ENCODE peak calls at places on chromosomes 2 and 18, in seven cellular contexts. X is H9, Q is suprapubic skin, Y is heart right ventricle, M is tibial nerve, W is PC-9, U is esophagus squamous epithelium. E is an unnamed sample. For H3K4me1, the result is how much of the 10 kb centered on the place peaks cover.

GRCh38 chr2:118936286-118936685 is 5.7 kb upstream of the MARCO start:
- DNase-seq in M (no peak), Y (no peak), X (no peak), U (no peak), W (no peak), Q (no peak), E (no peak)

GRCh38 chr2:120520929-120521912 is 175.3 kb downstream of the INHBB start:
- DNase-seq in X (peak), Y (no peak), Q (no peak), U (no peak), W (peak), M (peak), E (no peak)

GRCh38 chr2:216562689-216563435 is 64.2 kb downstream of the RPL37A start:
- DNase-seq in X (peak), W (no peak), Y (no peak), U (no peak), Q (no peak), M (no peak), E (no peak)

GRCh38 chr2:120436885-120437603 is 91.1 kb downstream of the INHBB start:
- DNase-seq in Q (peak), U (no peak), M (no peak), X (peak), W (peak), Y (no peak), E (no peak)

GRCh38 chr18:23301971-23302370 is 151.1 kb upstream of the RIOK3 start:
- DNase-seq in X (no peak), W (no peak), Y (no peak), U (no peak), M (no peak), Q (no peak), E (no peak)

GRCh38 chr2:157185828-157186227 is 71.7 kb upstream of the GALNT5 start:
- DNase-seq in U (no peak), M (no peak), W (no peak), Q (no peak), Y (no peak), X (no peak), E (no peak)

GRCh38 chr2:127857494-127857818 is 499 bp downstream of the POLR2D start:
- DNase-seq in U (no peak), W (peak), Q (no peak), M (no peak), Y (no peak), X (no peak), E (no peak)

GRCh38 chr2:218883491-218884490 is 3.1 kb downstream of the WNT10A start:
- DNase-seq in Q (peak), U (no peak), M (no peak), Y (no peak), W (no peak), X (no peak), E (no peak)

GRCh38 chr18:23363865-23364570 is 89.1 kb upstream of the RIOK3 start:
- DNase-seq in U (no peak), Y (no peak), M (no peak), X (no peak), W (no peak), Q (no peak), E (no peak)

GRCh38 chr18:47235096-47235495 is 16.4 kb downstream of the SKOR2 start:
- DNase-seq in U (no peak), Y (no peak), X (no peak), M (no peak), W (no peak), Q (no peak), E (no peak)

GRCh38 chr2:100875516-100876230 is 55.7 kb downstream of the NPAS2 start:
- DNase-seq in M (no peak), Y (no peak), Q (no peak), X (no peak), W (no peak), U (no peak), E (no peak)

GRCh38 chr18:77668219-77668618 is 418.6 kb downstream of the GALR1 start:
- DNase-seq in M (no peak), X (no peak), Y (no peak), W (no peak), Q (no peak), U (no peak), E (no peak)

GRCh38 chr2:15899751-15900493 is 40.4 kb upstream of the MYCN start:
- DNase-seq in W (no peak), Q (no peak), U (no peak), M (no peak), X (no peak), Y (no peak), E (no peak)

GRCh38 chr2:144705328-144706245 is 185.7 kb upstream of the ZEB2 start:
- DNase-seq in Q (no peak), W (no peak), Y (no peak), X (no peak), U (no peak), M (no peak), E (no peak)

GRCh38 chr18:59079264-59079972 is 60.3 kb upstream of the SEC11C start:
- DNase-seq in Q (no peak), M (no peak), X (no peak), W (no peak), U (no peak), Y (no peak), E (no peak)

GRCh38 chr2:41908349-41908748 is 139.5 kb upstream of the PKDCC start:
- DNase-seq in W (no peak), U (no peak), M (no peak), Q (no peak), X (no peak), Y (no peak), E (no peak)

GRCh38 chr18:13137041-13137938 is 81.3 kb upstream of the LDLRAD4 start:
- DNase-seq in X (no peak), Y (peak), W (no peak), Q (no peak), M (no peak), U (no peak), E (no peak)

GRCh38 chr2:118089015-118089800 is 937 bp downstream of the INSIG2 start:
- DNase-seq in Q (no peak), W (peak), M (no peak), X (no peak), U (no peak), Y (no peak), E (no peak)

GRCh38 chr18:9400197-9400596 is 65.6 kb downstream of the TWSG1 start:
- DNase-seq in M (no peak), U (no peak), Q (no peak), W (no peak), Y (no peak), X (no peak), E (no peak)
- TF ChIP-seq CTCF in M (no peak), U (no peak), Q (no peak), W (no peak), Y (no peak), X (no peak), E (no peak)

DNA sequence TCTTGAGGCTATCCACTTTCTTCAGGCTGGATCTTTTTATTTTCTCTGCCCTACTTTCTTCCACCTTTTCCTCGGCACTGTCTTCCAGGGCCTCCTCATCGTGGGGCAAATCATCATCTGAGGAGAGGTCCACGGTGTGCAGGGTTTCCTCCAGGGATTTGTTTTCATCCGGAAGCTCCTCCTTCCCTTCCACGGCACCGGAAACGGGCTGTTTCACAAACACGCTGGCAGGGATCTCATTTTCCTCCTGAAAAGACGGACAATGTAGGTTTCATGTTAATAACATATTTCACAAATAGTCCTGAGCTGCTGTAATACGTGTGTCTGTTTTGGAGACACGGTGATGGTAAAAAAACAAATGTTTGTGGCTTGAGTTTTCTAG is 10.4 kb downstream of the CAVIN2 start:
- DNase-seq in M (no peak), W (no peak), U (no peak), Q (no peak), X (no peak), Y (no peak), E (no peak)
- H3K4me1 ChIP-seq in M (under half), W (under half), U (under half), Q (under half), X (under half), Y (half or more), E (under half)

GRCh38 chr2:33378551-33379220 is 97.8 kb upstream of the RASGRP3 start:
- DNase-seq in U (no peak), Q (no peak), X (no peak), Y (no peak), M (no peak), W (no peak), E (no peak)
- H3K27ac ChIP-seq in U (no peak), Q (no peak), X (no peak), Y (no peak), M (peak), W (no peak), E (no peak)

GRCh38 chr2:72214429-72215143 is 66.9 kb upstream of the CYP26B1 start:
- DNase-seq in X (no peak), Q (no peak), Y (no peak), M (no peak), U (no peak), W (peak), E (no peak)

GRCh38 chr2:72222829-72223564 is 75.3 kb upstream of the CYP26B1 start:
- DNase-seq in W (no peak), M (no peak), U (no peak), Q (no peak), Y (no peak), X (no peak), E (no peak)

GRCh38 chr2:72220170-72220569 is 72.5 kb upstream of the CYP26B1 start:
- DNase-seq in M (no peak), W (no peak), X (peak), Y (no peak), Q (no peak), U (no peak), E (no peak)
- TF ChIP-seq CTCF in M (no peak), W (peak), X (peak), Y (peak), Q (no peak), U (no peak), E (peak)

GRCh38 chr2:69718338-69718965 is 23.5 kb upstream of the ANXA4 start:
- DNase-seq in U (no peak), Q (no peak), W (no peak), X (no peak), Y (no peak), M (no peak), E (no peak)

GRCh38 chr2:69717902-69718301 is 24.0 kb upstream of the ANXA4 start:
- DNase-seq in Y (no peak), Q (no peak), X (peak), W (no peak), M (no peak), U (no peak), E (no peak)

GRCh38 chr2:69714024-69714423 is 27.9 kb upstream of the ANXA4 start:
- DNase-seq in W (no peak), X (no peak), Q (no peak), U (no peak), Y (no peak), M (no peak), E (no peak)

GRCh38 chr2:69716555-69717120 is 25.3 kb upstream of the ANXA4 start:
- DNase-seq in X (no peak), W (no peak), U (no peak), Q (no peak), Y (no peak), M (no peak), E (no peak)

GRCh38 chr2:69715964-69716363 is 26.0 kb upstream of the ANXA4 start:
- DNase-seq in Q (no peak), M (no peak), Y (no peak), U (no peak), W (no peak), X (no peak), E (no peak)
- H3K4me1 ChIP-seq in Q (under half), M (under half), Y (under half), U (under half), W (under half), X (under half), E (under half)

E was measured in RWPE2.